ENCODE peak calls at places on chromosome 11, in seven cellular contexts. One of them, this sample, is unnamed.
A peak's percentile ranks its signal among the peaks of the same experiment; 100 is the strongest.

GRCh38 chr11:63574856-63575602 is 11.8 kb upstream of the PLAAT2 start:
- DNase-seq in Right ventricle myocardium inferior: no peak
- DNase-seq in NCI-H2227 treated with DMSO at 0.1 percent for 48 hours: peak; percentile 29
- DNase-seq in fibroblast of mammary gland: peak; percentile 67
- DNase-seq in WTC11: no peak
- DNase-seq in stimulated activated naive B cell treated with anti-CD40 and anti-IgM and Interleukin-4, amounts not matched to agents 10 μg/mL and 1 μg/mL and 100 μg/mL, for 72 hours: no peak
- DNase-seq in ELR: no peak
- DNase-seq in this sample: no peak

GRCh38 chr11:1529774-1530173 is 42.3 kb downstream of the DUSP8 start:
- DNase-seq in stimulated activated naive B cell treated with anti-CD40 and anti-IgM and Interleukin-4, amounts not matched to agents 10 μg/mL and 1 μg/mL and 100 μg/mL, for 72 hours: no peak
- DNase-seq in NCI-H2227 treated with DMSO at 0.1 percent for 48 hours: no peak
- DNase-seq in fibroblast of mammary gland: no peak
- DNase-seq in WTC11: no peak
- DNase-seq in Right ventricle myocardium inferior: peak; percentile 5
- DNase-seq in ELR: no peak
- DNase-seq in this sample: no peak

GRCh38 chr11:63623513-63624140 is 9.4 kb upstream of the PLAAT3 start:
- DNase-seq in fibroblast of mammary gland: no peak
- DNase-seq in NCI-H2227 treated with DMSO at 0.1 percent for 48 hours: no peak
- DNase-seq in WTC11: no peak
- DNase-seq in ELR: peak; percentile 13
- DNase-seq in stimulated activated naive B cell treated with anti-CD40 and anti-IgM and Interleukin-4, amounts not matched to agents 10 μg/mL and 1 μg/mL and 100 μg/mL, for 72 hours: no peak
- DNase-seq in Right ventricle myocardium inferior: no peak
- DNase-seq in this sample: no peak

GRCh38 chr11:1150769-1151365 is 6.9 kb upstream of the MUC5AC start:
- DNase-seq in stimulated activated naive B cell treated with anti-CD40 and anti-IgM and Interleukin-4, amounts not matched to agents 10 μg/mL and 1 μg/mL and 100 μg/mL, for 72 hours: no peak
- DNase-seq in Right ventricle myocardium inferior: no peak
- DNase-seq in WTC11: no peak
- DNase-seq in ELR: peak; percentile 47
- DNase-seq in NCI-H2227 treated with DMSO at 0.1 percent for 48 hours: no peak
- DNase-seq in fibroblast of mammary gland: peak; percentile 55
- DNase-seq in this sample: no peak

GRCh38 chr11:80307676-80308075 is 866.8 kb upstream of the TENM4 start:
- DNase-seq in NCI-H2227 treated with DMSO at 0.1 percent for 48 hours: no peak
- DNase-seq in ELR: no peak
- DNase-seq in fibroblast of mammary gland: no peak
- DNase-seq in stimulated activated naive B cell treated with anti-CD40 and anti-IgM and Interleukin-4, amounts not matched to agents 10 μg/mL and 1 μg/mL and 100 μg/mL, for 72 hours: no peak
- DNase-seq in WTC11: no peak
- DNase-seq in Right ventricle myocardium inferior: no peak
- DNase-seq in this sample: no peak

GRCh38 chr11:123080023-123080422 is 18.1 kb upstream of the HSPA8 start:
- DNase-seq in stimulated activated naive B cell treated with anti-CD40 and anti-IgM and Interleukin-4, amounts not matched to agents 10 μg/mL and 1 μg/mL and 100 μg/mL, for 72 hours: no peak
- DNase-seq in ELR: peak; percentile 19
- DNase-seq in Right ventricle myocardium inferior: no peak
- DNase-seq in fibroblast of mammary gland: no peak
- DNase-seq in NCI-H2227 treated with DMSO at 0.1 percent for 48 hours: no peak
- DNase-seq in WTC11: no peak
- DNase-seq in this sample: no peak

GRCh38 chr11:93686812-93687211 is 25.3 kb downstream of the CEP295 start:
- DNase-seq in WTC11: no peak
- DNase-seq in fibroblast of mammary gland: peak; percentile 74
- DNase-seq in NCI-H2227 treated with DMSO at 0.1 percent for 48 hours: no peak
- DNase-seq in ELR: peak; percentile 34
- DNase-seq in Right ventricle myocardium inferior: no peak
- DNase-seq in stimulated activated naive B cell treated with anti-CD40 and anti-IgM and Interleukin-4, amounts not matched to agents 10 μg/mL and 1 μg/mL and 100 μg/mL, for 72 hours: no peak
- DNase-seq in this sample: no peak

GRCh38 chr11:108880510-108880909 is 215.6 kb downstream of the DDX10 start:
- DNase-seq in NCI-H2227 treated with DMSO at 0.1 percent for 48 hours: no peak
- DNase-seq in Right ventricle myocardium inferior: no peak
- DNase-seq in stimulated activated naive B cell treated with anti-CD40 and anti-IgM and Interleukin-4, amounts not matched to agents 10 μg/mL and 1 μg/mL and 100 μg/mL, for 72 hours: no peak
- DNase-seq in ELR: no peak
- DNase-seq in fibroblast of mammary gland: no peak
- DNase-seq in WTC11: no peak
- DNase-seq in this sample: no peak

GRCh38 chr11:15603208-15603607 is 488.5 kb downstream of the INSC start:
- DNase-seq in ELR: no peak
- DNase-seq in WTC11: no peak
- DNase-seq in stimulated activated naive B cell treated with anti-CD40 and anti-IgM and Interleukin-4, amounts not matched to agents 10 μg/mL and 1 μg/mL and 100 μg/mL, for 72 hours: no peak
- DNase-seq in Right ventricle myocardium inferior: no peak
- DNase-seq in NCI-H2227 treated with DMSO at 0.1 percent for 48 hours: peak; percentile 52
- DNase-seq in fibroblast of mammary gland: no peak
- DNase-seq in this sample: no peak

GRCh38 chr11:1203505-1204271 is 19.2 kb upstream of the MUC5B start:
- DNase-seq in NCI-H2227 treated with DMSO at 0.1 percent for 48 hours: no peak
- DNase-seq in stimulated activated naive B cell treated with anti-CD40 and anti-IgM and Interleukin-4, amounts not matched to agents 10 μg/mL and 1 μg/mL and 100 μg/mL, for 72 hours: no peak
- DNase-seq in Right ventricle myocardium inferior: no peak
- DNase-seq in ELR: no peak
- DNase-seq in WTC11: peak; percentile 11
- DNase-seq in fibroblast of mammary gland: no peak
- DNase-seq in this sample: no peak

GRCh38 chr11:94241896-94242295 is 62.5 kb upstream of the IZUMO1R start:
- DNase-seq in NCI-H2227 treated with DMSO at 0.1 percent for 48 hours: no peak
- DNase-seq in Right ventricle myocardium inferior: no peak
- DNase-seq in stimulated activated naive B cell treated with anti-CD40 and anti-IgM and Interleukin-4, amounts not matched to agents 10 μg/mL and 1 μg/mL and 100 μg/mL, for 72 hours: no peak
- DNase-seq in fibroblast of mammary gland: no peak
- DNase-seq in WTC11: no peak
- DNase-seq in ELR: no peak
- DNase-seq in this sample: no peak

GRCh38 chr11:68386331-68386978 is 74.1 kb downstream of the LRP5 start:
- DNase-seq in Right ventricle myocardium inferior: no peak
- DNase-seq in WTC11: no peak
- DNase-seq in fibroblast of mammary gland: no peak
- DNase-seq in NCI-H2227 treated with DMSO at 0.1 percent for 48 hours: no peak
- DNase-seq in ELR: peak; percentile 7
- DNase-seq in stimulated activated naive B cell treated with anti-CD40 and anti-IgM and Interleukin-4, amounts not matched to agents 10 μg/mL and 1 μg/mL and 100 μg/mL, for 72 hours: no peak
- DNase-seq in this sample: no peak

GRCh38 chr11:7534030-7534378 is 20.2 kb downstream of the PPFIBP2 start:
- DNase-seq in ELR: no peak
- DNase-seq in Right ventricle myocardium inferior: no peak
- DNase-seq in fibroblast of mammary gland: no peak
- DNase-seq in NCI-H2227 treated with DMSO at 0.1 percent for 48 hours: no peak
- DNase-seq in WTC11: no peak
- DNase-seq in stimulated activated naive B cell treated with anti-CD40 and anti-IgM and Interleukin-4, amounts not matched to agents 10 μg/mL and 1 μg/mL and 100 μg/mL, for 72 hours: no peak
- DNase-seq in this sample: no peak

GRCh38 chr11:94507485-94507884 is 4.8 kb upstream of the C11orf97 start:
- DNase-seq in stimulated activated naive B cell treated with anti-CD40 and anti-IgM and Interleukin-4, amounts not matched to agents 10 μg/mL and 1 μg/mL and 100 μg/mL, for 72 hours: no peak
- DNase-seq in WTC11: no peak
- DNase-seq in Right ventricle myocardium inferior: peak; percentile 17
- DNase-seq in fibroblast of mammary gland: peak; percentile 35
- DNase-seq in ELR: peak; percentile 38
- DNase-seq in NCI-H2227 treated with DMSO at 0.1 percent for 48 hours: no peak
- DNase-seq in this sample: no peak

GRCh38 chr11:97815667-97816066 is 1205.1 kb upstream of the CNTN5 start:
- DNase-seq in WTC11: no peak
- DNase-seq in ELR: peak; percentile 39
- DNase-seq in Right ventricle myocardium inferior: no peak
- DNase-seq in fibroblast of mammary gland: no peak
- DNase-seq in stimulated activated naive B cell treated with anti-CD40 and anti-IgM and Interleukin-4, amounts not matched to agents 10 μg/mL and 1 μg/mL and 100 μg/mL, for 72 hours: no peak
- DNase-seq in NCI-H2227 treated with DMSO at 0.1 percent for 48 hours: no peak
- DNase-seq in this sample: no peak

GRCh38 chr11:132072880-132073213 is 702.4 kb downstream of the NTM start:
- DNase-seq in NCI-H2227 treated with DMSO at 0.1 percent for 48 hours: no peak
- DNase-seq in ELR: no peak
- DNase-seq in fibroblast of mammary gland: peak; percentile 49
- DNase-seq in WTC11: no peak
- DNase-seq in stimulated activated naive B cell treated with anti-CD40 and anti-IgM and Interleukin-4, amounts not matched to agents 10 μg/mL and 1 μg/mL and 100 μg/mL, for 72 hours: no peak
- DNase-seq in Right ventricle myocardium inferior: no peak
- DNase-seq in this sample: no peak

GRCh38 chr11:99814738-99815137 is 794.0 kb downstream of the CNTN5 start:
- DNase-seq in fibroblast of mammary gland: no peak
- DNase-seq in stimulated activated naive B cell treated with anti-CD40 and anti-IgM and Interleukin-4, amounts not matched to agents 10 μg/mL and 1 μg/mL and 100 μg/mL, for 72 hours: no peak
- DNase-seq in ELR: no peak
- DNase-seq in NCI-H2227 treated with DMSO at 0.1 percent for 48 hours: no peak
- DNase-seq in WTC11: no peak
- DNase-seq in Right ventricle myocardium inferior: no peak
- DNase-seq in this sample: no peak

GRCh38 chr11:62925308-62925707 is 4.1 kb upstream of the CHRM1 start:
- DNase-seq in WTC11: peak; percentile 69
- DNase-seq in NCI-H2227 treated with DMSO at 0.1 percent for 48 hours: no peak
- DNase-seq in Right ventricle myocardium inferior: no peak
- DNase-seq in fibroblast of mammary gland: no peak
- DNase-seq in ELR: no peak
- DNase-seq in stimulated activated naive B cell treated with anti-CD40 and anti-IgM and Interleukin-4, amounts not matched to agents 10 μg/mL and 1 μg/mL and 100 μg/mL, for 72 hours: no peak
- DNase-seq in this sample: no peak

GRCh38 chr11:115555336-115556090 is 51.3 kb upstream of the CADM1 start:
- DNase-seq in WTC11: no peak
- DNase-seq in stimulated activated naive B cell treated with anti-CD40 and anti-IgM and Interleukin-4, amounts not matched to agents 10 μg/mL and 1 μg/mL and 100 μg/mL, for 72 hours: no peak
- DNase-seq in NCI-H2227 treated with DMSO at 0.1 percent for 48 hours: no peak
- DNase-seq in ELR: no peak
- DNase-seq in fibroblast of mammary gland: no peak
- DNase-seq in Right ventricle myocardium inferior: no peak
- DNase-seq in this sample: no peak

GRCh38 chr11:62055970-62056369 is 67.8 kb upstream of the INCENP start:
- DNase-seq in Right ventricle myocardium inferior: no peak
- DNase-seq in WTC11: no peak
- DNase-seq in NCI-H2227 treated with DMSO at 0.1 percent for 48 hours: no peak
- DNase-seq in stimulated activated naive B cell treated with anti-CD40 and anti-IgM and Interleukin-4, amounts not matched to agents 10 μg/mL and 1 μg/mL and 100 μg/mL, for 72 hours: no peak
- DNase-seq in ELR: no peak
- DNase-seq in fibroblast of mammary gland: no peak
- DNase-seq in this sample: no peak

GRCh38 chr11:85626496-85626895 is 648 bp downstream of the DLG2 start:
- DNase-seq in ELR: no peak
- DNase-seq in WTC11: no peak
- DNase-seq in NCI-H2227 treated with DMSO at 0.1 percent for 48 hours: no peak
- DNase-seq in Right ventricle myocardium inferior: no peak
- DNase-seq in stimulated activated naive B cell treated with anti-CD40 and anti-IgM and Interleukin-4, amounts not matched to agents 10 μg/mL and 1 μg/mL and 100 μg/mL, for 72 hours: no peak
- DNase-seq in fibroblast of mammary gland: no peak
- DNase-seq in this sample: no peak

GRCh38 chr11:63212742-63213141 is 30.7 kb downstream of the SLC22A25 start:
- DNase-seq in NCI-H2227 treated with DMSO at 0.1 percent for 48 hours: peak; percentile 11
- DNase-seq in fibroblast of mammary gland: peak; percentile 16
- DNase-seq in WTC11: no peak
- DNase-seq in ELR: peak; percentile 43
- DNase-seq in Right ventricle myocardium inferior: no peak
- DNase-seq in stimulated activated naive B cell treated with anti-CD40 and anti-IgM and Interleukin-4, amounts not matched to agents 10 μg/mL and 1 μg/mL and 100 μg/mL, for 72 hours: no peak
- DNase-seq in this sample: no peak

GRCh38 chr11:73182824-73183321 is 35.2 kb upstream of the P2RY2 start:
- DNase-seq in ELR: no peak
- DNase-seq in fibroblast of mammary gland: no peak
- DNase-seq in Right ventricle myocardium inferior: no peak
- DNase-seq in stimulated activated naive B cell treated with anti-CD40 and anti-IgM and Interleukin-4, amounts not matched to agents 10 μg/mL and 1 μg/mL and 100 μg/mL, for 72 hours: no peak
- DNase-seq in NCI-H2227 treated with DMSO at 0.1 percent for 48 hours: no peak
- DNase-seq in WTC11: no peak
- DNase-seq in this sample: no peak

GRCh38 chr11:7924526-7924925 is 6.5 kb downstream of the OR10A6 start:
- DNase-seq in ELR: no peak
- DNase-seq in NCI-H2227 treated with DMSO at 0.1 percent for 48 hours: no peak
- DNase-seq in fibroblast of mammary gland: no peak
- DNase-seq in WTC11: no peak
- DNase-seq in stimulated activated naive B cell treated with anti-CD40 and anti-IgM and Interleukin-4, amounts not matched to agents 10 μg/mL and 1 μg/mL and 100 μg/mL, for 72 hours: no peak
- DNase-seq in Right ventricle myocardium inferior: no peak
- DNase-seq in this sample: no peak

GRCh38 chr11:87097582-87097981 is 59.8 kb downstream of the TMEM135 start:
- DNase-seq in stimulated activated naive B cell treated with anti-CD40 and anti-IgM and Interleukin-4, amounts not matched to agents 10 μg/mL and 1 μg/mL and 100 μg/mL, for 72 hours: peak; percentile 12
- DNase-seq in Right ventricle myocardium inferior: no peak
- DNase-seq in NCI-H2227 treated with DMSO at 0.1 percent for 48 hours: peak; percentile 7
- DNase-seq in fibroblast of mammary gland: peak; percentile 31
- DNase-seq in ELR: peak; percentile 54
- DNase-seq in WTC11: peak; percentile 68
- DNase-seq in this sample: no peak

GRCh38 chr11:43922295-43922648 is 20.2 kb upstream of the C11orf96 start:
- DNase-seq in NCI-H2227 treated with DMSO at 0.1 percent for 48 hours: no peak
- DNase-seq in Right ventricle myocardium inferior: no peak
- DNase-seq in stimulated activated naive B cell treated with anti-CD40 and anti-IgM and Interleukin-4, amounts not matched to agents 10 μg/mL and 1 μg/mL and 100 μg/mL, for 72 hours: no peak
- DNase-seq in fibroblast of mammary gland: no peak
- DNase-seq in ELR: no peak
- DNase-seq in WTC11: no peak
- DNase-seq in this sample: no peak

GRCh38 chr11:129295746-129296145 is 79.9 kb upstream of the BARX2 start:
- DNase-seq in Right ventricle myocardium inferior: no peak
- DNase-seq in NCI-H2227 treated with DMSO at 0.1 percent for 48 hours: no peak
- DNase-seq in fibroblast of mammary gland: peak; percentile 2
- DNase-seq in ELR: no peak
- DNase-seq in stimulated activated naive B cell treated with anti-CD40 and anti-IgM and Interleukin-4, amounts not matched to agents 10 μg/mL and 1 μg/mL and 100 μg/mL, for 72 hours: no peak
- DNase-seq in WTC11: no peak
- DNase-seq in this sample: no peak

GRCh38 chr11:12137938-12138731 is 27.7 kb downstream of the MICAL2 start:
- DNase-seq in fibroblast of mammary gland: peak; percentile 100
- DNase-seq in ELR: peak; percentile 91
- DNase-seq in NCI-H2227 treated with DMSO at 0.1 percent for 48 hours: no peak
- DNase-seq in Right ventricle myocardium inferior: no peak
- DNase-seq in WTC11: no peak
- DNase-seq in stimulated activated naive B cell treated with anti-CD40 and anti-IgM and Interleukin-4, amounts not matched to agents 10 μg/mL and 1 μg/mL and 100 μg/mL, for 72 hours: no peak
- DNase-seq in this sample: no peak

GRCh38 chr11:21250196-21250595 is 580.8 kb downstream of the NELL1 start:
- DNase-seq in fibroblast of mammary gland: no peak
- DNase-seq in ELR: no peak
- DNase-seq in Right ventricle myocardium inferior: no peak
- DNase-seq in stimulated activated naive B cell treated with anti-CD40 and anti-IgM and Interleukin-4, amounts not matched to agents 10 μg/mL and 1 μg/mL and 100 μg/mL, for 72 hours: no peak
- DNase-seq in NCI-H2227 treated with DMSO at 0.1 percent for 48 hours: no peak
- DNase-seq in WTC11: no peak
- DNase-seq in this sample: no peak

GRCh38 chr11:57073121-57073520 is 84.4 kb downstream of the OR5AK2 start:
- DNase-seq in Right ventricle myocardium inferior: no peak
- DNase-seq in NCI-H2227 treated with DMSO at 0.1 percent for 48 hours: no peak
- DNase-seq in stimulated activated naive B cell treated with anti-CD40 and anti-IgM and Interleukin-4, amounts not matched to agents 10 μg/mL and 1 μg/mL and 100 μg/mL, for 72 hours: no peak
- DNase-seq in fibroblast of mammary gland: peak; percentile 35
- DNase-seq in ELR: peak; percentile 14
- DNase-seq in WTC11: no peak
- DNase-seq in this sample: no peak

GRCh38 chr11:84887055-84887629 is 740.0 kb downstream of the DLG2 start:
- DNase-seq in ELR: peak; percentile 52
- DNase-seq in NCI-H2227 treated with DMSO at 0.1 percent for 48 hours: no peak
- DNase-seq in Right ventricle myocardium inferior: no peak
- DNase-seq in stimulated activated naive B cell treated with anti-CD40 and anti-IgM and Interleukin-4, amounts not matched to agents 10 μg/mL and 1 μg/mL and 100 μg/mL, for 72 hours: no peak
- DNase-seq in fibroblast of mammary gland: peak; percentile 17
- DNase-seq in WTC11: no peak
- DNase-seq in this sample: no peak

GRCh38 chr11:129435499-129436245 is 60.0 kb downstream of the BARX2 start:
- DNase-seq in fibroblast of mammary gland: no peak
- DNase-seq in stimulated activated naive B cell treated with anti-CD40 and anti-IgM and Interleukin-4, amounts not matched to agents 10 μg/mL and 1 μg/mL and 100 μg/mL, for 72 hours: no peak
- DNase-seq in Right ventricle myocardium inferior: no peak
- DNase-seq in ELR: no peak
- DNase-seq in WTC11: no peak
- DNase-seq in NCI-H2227 treated with DMSO at 0.1 percent for 48 hours: no peak
- DNase-seq in this sample: no peak

GRCh38 chr11:120807414-120808150 is 216.3 kb upstream of the TBCEL start:
- DNase-seq in ELR: peak; percentile 89
- DNase-seq in WTC11: no peak
- DNase-seq in Right ventricle myocardium inferior: no peak
- DNase-seq in NCI-H2227 treated with DMSO at 0.1 percent for 48 hours: no peak
- DNase-seq in fibroblast of mammary gland: peak; percentile 75
- DNase-seq in stimulated activated naive B cell treated with anti-CD40 and anti-IgM and Interleukin-4, amounts not matched to agents 10 μg/mL and 1 μg/mL and 100 μg/mL, for 72 hours: no peak
- DNase-seq in this sample: no peak

GRCh38 chr11:73185680-73186293 is 32.3 kb upstream of the P2RY2 start:
- DNase-seq in WTC11: no peak
- DNase-seq in stimulated activated naive B cell treated with anti-CD40 and anti-IgM and Interleukin-4, amounts not matched to agents 10 μg/mL and 1 μg/mL and 100 μg/mL, for 72 hours: no peak
- DNase-seq in Right ventricle myocardium inferior: no peak
- DNase-seq in fibroblast of mammary gland: peak; percentile 69
- DNase-seq in NCI-H2227 treated with DMSO at 0.1 percent for 48 hours: no peak
- DNase-seq in ELR: peak; percentile 92
- DNase-seq in this sample: no peak